ENCODE peak calls at places on chromosomes 6 and 20, in eight cellular contexts. S is CD4-positive, alpha-beta memory T cell; Q is left ventricle myocardium inferior; U is fibroblast of lung; Z is transverse colon; E is iPS DF 6.9; V is lower lobe of right lung; H is effector memory CD4-positive, alpha-beta T cell. R is an unnamed sample.

GRCh38 chr20:25230177-25230831 is 17.6 kb upstream of the PYGB start:
- DNase-seq in S (no peak), Q (no peak), U (no peak), Z (no peak), E (no peak), V (no peak), H (no peak), R (no peak)

GRCh38 chr6:159951772-159952171 is 17.1 kb upstream of the IGF2R start:
- DNase-seq in S (no peak), Q (no peak), U (no peak), Z (no peak), E (no peak), V (no peak), H (no peak), R (no peak)

GRCh38 chr20:50583422-50584150 is 73.4 kb downstream of the PTPN1 start:
- DNase-seq in S (no peak), Q (no peak), U (no peak), Z (no peak), E (no peak), V (peak), H (no peak), R (peak)

GRCh38 chr6:51292659-51293058 is 474.0 kb downstream of the TFAP2B start:
- DNase-seq in S (no peak), Q (no peak), U (peak), Z (no peak), E (no peak), V (no peak), H (no peak), R (no peak)

GRCh38 chr6:48068326-48069191 is 42.4 kb downstream of the PTCHD4 start:
- DNase-seq in S (no peak), Q (no peak), U (peak), Z (no peak), E (no peak), V (no peak), H (no peak), R (peak)

GRCh38 chr20:931401-931800 is 15.3 kb upstream of the ANGPT4 start:
- DNase-seq in S (no peak), Q (no peak), U (no peak), Z (no peak), E (no peak), V (no peak), H (no peak), R (no peak)

GRCh38 chr6:83920017-83920416 is 60.5 kb downstream of the CYB5R4 start:
- DNase-seq in S (no peak), Q (no peak), U (peak), Z (no peak), E (no peak), V (no peak), H (no peak), R (no peak)

GRCh38 chr20:58774214-58774613 is 76.5 kb downstream of the GNAS-AS1 start:
- DNase-seq in S (no peak), Q (no peak), U (no peak), Z (no peak), E (no peak), V (no peak), H (no peak), R (peak)

GRCh38 chr6:118168421-118168820 is 261.4 kb downstream of the SLC35F1 start:
- DNase-seq in S (no peak), Q (no peak), U (no peak), Z (no peak), E (no peak), V (no peak), H (no peak), R (no peak)

GRCh38 chr20:49183444-49183843 is 4.7 kb downstream of the STAU1 start:
- DNase-seq in S (no peak), Q (no peak), U (no peak), Z (no peak), E (no peak), V (no peak), H (no peak), R (no peak)

GRCh38 chr20:12640255-12640654 is 368.5 kb upstream of the SPTLC3 start:
- DNase-seq in S (no peak), Q (no peak), U (no peak), Z (peak), E (no peak), V (no peak), H (no peak), R (no peak)

GRCh38 chr6:147058786-147059434 is 145.3 kb upstream of the STXBP5 start:
- DNase-seq in S (no peak), Q (no peak), U (no peak), Z (no peak), E (no peak), V (no peak), H (no peak), R (no peak)

GRCh38 chr6:137775192-137775591 is 91.9 kb upstream of the TNFAIP3 start:
- DNase-seq in S (no peak), Q (no peak), U (no peak), Z (no peak), E (no peak), V (no peak), H (no peak), R (no peak)

GRCh38 chr6:33815854-33816253 is 12.1 kb upstream of the MLN start:
- DNase-seq in S (no peak), Q (no peak), U (peak), Z (no peak), E (no peak), V (peak), H (no peak), R (no peak)

GRCh38 chr6:13478525-13478962 is 8.9 kb downstream of the GFOD1 start:
- DNase-seq in S (no peak), Q (no peak), U (no peak), Z (no peak), E (no peak), V (no peak), H (no peak), R (no peak)

GRCh38 chr20:37361336-37361735 is 15.4 kb downstream of the SRC start:
- DNase-seq in S (no peak), Q (no peak), U (no peak), Z (no peak), E (no peak), V (no peak), H (no peak), R (no peak)

GRCh38 chr6:114108119-114109002 is 137.4 kb upstream of the HDAC2 start:
- DNase-seq in S (no peak), Q (peak), U (peak), Z (peak), E (peak), V (peak), H (peak), R (peak)

GRCh38 chr20:49345538-49345937 is 67.7 kb upstream of the ZNFX1 start:
- DNase-seq in S (no peak), Q (peak), U (peak), Z (no peak), E (no peak), V (no peak), H (no peak), R (peak)

GRCh38 chr6:139588734-139589418 is 214.4 kb upstream of the CITED2 start:
- DNase-seq in S (no peak), Q (no peak), U (peak), Z (no peak), E (no peak), V (no peak), H (no peak), R (no peak)

GRCh38 chr20:6006603-6006949 is 47.3 kb downstream of the LRRN4 start:
- DNase-seq in S (no peak), Q (peak), U (no peak), Z (no peak), E (no peak), V (no peak), H (no peak), R (no peak)

GRCh38 chr6:23454090-23454998 is 671.7 kb upstream of the NRSN1 start:
- DNase-seq in S (no peak), Q (no peak), U (peak), Z (no peak), E (no peak), V (no peak), H (no peak), R (no peak)

GRCh38 chr20:6504826-6505225 is 262.7 kb upstream of the BMP2 start:
- DNase-seq in S (no peak), Q (no peak), U (peak), Z (no peak), E (no peak), V (no peak), H (no peak), R (no peak)

GRCh38 chr6:54980511-54981275 is 134.1 kb downstream of the FAM83B start:
- DNase-seq in S (no peak), Q (no peak), U (peak), Z (no peak), E (no peak), V (no peak), H (no peak), R (no peak)

GRCh38 chr6:150491796-150492142 is 107.9 kb upstream of the PLEKHG1 start:
- DNase-seq in S (no peak), Q (no peak), U (no peak), Z (no peak), E (no peak), V (no peak), H (no peak), R (no peak)

GRCh38 chr6:12049165-12049564 is 37.1 kb downstream of the HIVEP1 start:
- DNase-seq in S (no peak), Q (no peak), U (no peak), Z (no peak), E (no peak), V (no peak), H (no peak), R (no peak)

GRCh38 chr20:32965581-32966373 is 38.5 kb downstream of the SUN5 start:
- DNase-seq in S (no peak), Q (no peak), U (no peak), Z (no peak), E (no peak), V (no peak), H (no peak), R (peak)

GRCh38 chr20:41029150-41029872 is 689 bp downstream of the TOP1 start:
- DNase-seq in S (peak), Q (peak), U (no peak), Z (peak), E (no peak), V (peak), H (peak), R (peak)

GRCh38 chr20:16475225-16475624 is 98.0 kb downstream of the KIF16B start:
- DNase-seq in S (no peak), Q (no peak), U (peak), Z (no peak), E (no peak), V (no peak), H (no peak), R (no peak)

GRCh38 chr6:7878401-7878964 is 32.1 kb downstream of the TXNDC5 start:
- DNase-seq in S (no peak), Q (no peak), U (no peak), Z (no peak), E (no peak), V (no peak), H (no peak), R (no peak)

GRCh38 chr6:46491201-46491788 is at the start of gene RCAN2:
- DNase-seq in S (peak), Q (peak), U (peak), Z (peak), E (peak), V (peak), H (no peak), R (peak)

GRCh38 chr6:116010400-116011095 is 50.1 kb downstream of the FRK start:
- DNase-seq in S (peak), Q (peak), U (peak), Z (peak), E (peak), V (peak), H (peak), R (peak)
- H3K27ac ChIP-seq in S (no peak), Q (peak), U (no peak), Z (no peak), E (no peak), V (no peak), H (no peak), R (no peak)

DNA sequence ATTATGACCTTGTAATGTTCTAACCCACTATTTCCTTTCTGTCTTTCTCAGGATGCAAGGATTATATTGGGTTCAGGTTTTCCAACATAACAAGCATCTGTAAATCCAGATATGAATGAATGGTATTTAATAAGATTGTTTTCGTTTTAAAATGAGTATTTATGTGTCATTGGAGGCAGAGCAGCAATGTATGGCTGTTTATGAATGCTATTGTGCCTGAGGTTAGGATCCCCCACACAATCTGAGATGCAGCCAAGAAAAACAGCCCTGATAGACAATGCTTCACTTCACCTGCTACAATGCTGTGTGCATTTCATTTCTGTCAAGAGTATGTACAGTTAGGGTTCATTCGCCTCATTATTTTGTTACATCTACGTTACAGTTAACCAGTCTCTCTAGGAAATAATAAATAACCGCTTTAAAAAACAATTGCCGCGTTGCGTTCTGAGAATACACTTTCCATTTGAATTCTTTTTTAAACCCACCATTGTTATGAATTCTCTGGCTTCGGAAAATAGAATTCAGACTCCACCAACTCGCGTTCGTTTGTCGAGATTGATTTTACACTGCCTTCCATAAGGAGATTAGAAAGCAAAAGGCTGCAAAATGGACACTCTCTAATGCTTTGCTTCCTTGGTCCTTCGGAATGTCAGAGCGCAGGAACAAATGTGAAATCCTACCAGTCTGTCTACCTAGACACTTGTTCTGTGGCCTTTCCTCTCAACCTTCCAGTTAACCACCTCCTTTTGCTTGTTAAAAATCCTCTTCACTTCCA is 19.5 kb downstream of the TFAP2A start:
- DNase-seq in S (no peak), Q (no peak), U (no peak), Z (no peak), E (no peak), V (no peak), H (no peak), R (no peak)
- H3K4me3 ChIP-seq in S (no peak), Q (no peak), U (no peak), Z (no peak), E (no peak), V (no peak), H (no peak), R (no peak)

DNA sequence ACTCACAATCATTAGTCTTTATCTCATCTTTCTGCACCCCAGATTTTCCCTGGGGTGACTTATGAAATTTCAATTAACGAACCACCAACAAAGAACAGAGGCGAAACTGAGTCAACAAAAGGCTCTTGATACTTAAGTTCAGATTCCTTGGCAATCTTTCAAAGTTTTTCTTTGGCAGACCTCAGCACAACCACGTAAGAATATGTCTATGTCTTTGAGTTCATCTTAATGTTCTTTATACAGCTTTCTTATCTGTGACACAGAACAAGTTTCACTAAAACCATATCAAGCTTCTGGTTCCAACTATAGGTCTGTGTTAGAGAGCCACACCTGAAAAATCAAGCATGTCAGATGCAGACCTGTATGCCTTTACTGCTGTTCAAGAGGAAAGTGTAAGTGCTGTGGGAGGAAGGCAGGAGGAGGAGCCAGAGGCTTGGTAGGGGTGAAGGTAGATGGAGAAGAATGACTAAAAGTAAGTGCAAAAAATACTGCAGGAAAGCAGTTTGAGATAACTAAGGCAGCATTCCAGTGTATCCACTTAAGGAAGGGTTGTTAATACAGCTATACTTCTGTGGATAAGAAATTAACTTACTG is 271.3 kb downstream of the KHDC1L start:
- DNase-seq in S (no peak), Q (no peak), U (peak), Z (no peak), E (no peak), V (no peak), H (no peak), R (no peak)
- H3K27ac ChIP-seq in S (no peak), Q (no peak), U (no peak), Z (no peak), E (no peak), V (no peak), H (no peak), R (no peak)

DNA sequence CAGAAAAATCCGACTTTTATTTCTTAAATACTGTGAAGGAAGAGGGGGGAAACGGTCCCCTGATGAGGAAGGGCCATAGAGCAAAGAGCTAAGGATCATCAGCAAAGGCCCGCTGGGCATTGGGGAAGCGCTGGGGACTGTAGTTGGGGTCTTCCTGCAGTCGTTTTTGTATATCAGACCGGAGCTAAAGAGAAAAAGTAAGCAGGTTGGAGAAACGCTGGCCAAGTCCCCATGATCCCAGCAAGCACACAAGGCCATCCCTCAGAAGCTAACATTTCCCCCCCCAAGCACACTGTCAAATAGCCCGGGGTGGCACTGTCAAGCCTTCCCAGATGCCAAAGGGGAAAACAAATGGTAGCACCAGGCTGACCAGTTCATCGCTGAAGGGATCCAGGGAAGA is 13.4 kb downstream of the BAG6 start:
- DNase-seq in S (no peak), Q (no peak), U (no peak), Z (no peak), E (no peak), V (no peak), H (no peak), R (no peak)
- H3K4me3 ChIP-seq in S (no peak), Q (no peak), U (no peak), Z (no peak), E (no peak), V (no peak), H (no peak), R (no peak)

GRCh38 chr6:41586564-41586963 is 40.4 kb downstream of the FOXP4 start:
- DNase-seq in S (no peak), Q (no peak), U (no peak), Z (no peak), E (no peak), V (no peak), H (no peak), R (no peak)

GRCh38 chr6:41583576-41583975 is 37.4 kb downstream of the FOXP4 start:
- DNase-seq in S (no peak), Q (no peak), U (no peak), Z (no peak), E (no peak), V (no peak), H (no peak), R (no peak)

GRCh38 chr6:41585605-41586004 is 39.4 kb downstream of the FOXP4 start:
- DNase-seq in S (no peak), Q (no peak), U (no peak), Z (no peak), E (no peak), V (no peak), H (no peak), R (no peak)

GRCh38 chr6:41584205-41584604 is 38.0 kb downstream of the FOXP4 start:
- DNase-seq in S (no peak), Q (no peak), U (no peak), Z (no peak), E (no peak), V (no peak), H (no peak), R (no peak)

DNA sequence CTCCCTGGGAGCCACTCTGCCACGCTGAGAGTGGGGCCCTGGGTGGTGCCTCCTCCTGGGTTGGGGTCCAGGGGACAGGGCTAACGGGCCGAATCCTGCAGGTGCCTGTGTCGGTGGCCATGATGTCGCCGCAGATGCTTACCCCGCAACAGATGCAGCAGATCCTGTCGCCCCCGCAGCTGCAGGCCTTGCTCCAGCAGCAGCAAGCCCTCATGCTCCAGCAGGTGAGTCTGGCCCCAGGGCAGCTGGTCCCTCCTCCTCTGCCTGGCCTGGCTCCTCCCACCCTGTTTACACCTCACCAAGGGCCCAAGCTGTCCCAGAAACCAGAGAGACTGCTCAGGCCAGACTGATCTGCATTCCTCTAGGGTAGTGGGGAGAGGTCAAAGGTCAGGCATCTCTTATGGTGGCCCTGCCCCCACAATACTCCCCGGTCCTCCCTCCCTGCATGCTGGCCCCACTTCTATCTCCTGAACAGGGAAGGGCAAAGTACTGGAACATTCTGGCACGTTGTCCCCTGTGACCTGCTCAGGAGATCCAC is 38.6 kb downstream of the FOXP4 start:
- DNase-seq in S (no peak), Q (no peak), U (no peak), Z (peak), E (no peak), V (no peak), H (no peak), R (no peak)
- H3K27ac ChIP-seq in S (no peak), Q (peak), U (no peak), Z (no peak), E (no peak), V (no peak), H (no peak), R (no peak)

R was measured in aorta.